ENCODE peak calls at places on chromosomes 5 and 9, in ten cellular contexts. J is mammary epithelial cell; D is Calu3; N is NCI-H446 treated with DMSO at 0.1 percent for 48 hours; K is NCI-H774; Y is iris pigment epithelial cell; F is cardiac septum; P is upper lobe of right lung; Z is activated T-cell treated with anti-CD3 and anti-CD28 coated beads, Interleukin-2, amount 50 U/mL, for 4 hours; Q is cardiac fibroblast. U is an unnamed sample.

GRCh38 chr5:172188893-172189692 is 1.1 kb upstream of the STK10 start:
- DNase-seq in J (no peak), Y (peak), Z (no peak), F (peak), N (no peak), P (no peak), Q (no peak), K (no peak), D (no peak), U (no peak)

GRCh38 chr5:128687930-128688329 is 149.9 kb upstream of the FBN2 start:
- DNase-seq in N (no peak), F (no peak), Z (no peak), K (no peak), Y (no peak), Q (no peak), P (no peak), D (no peak), J (no peak), U (no peak)

GRCh38 chr9:129374651-129375050 is 196.6 kb upstream of the IER5L start:
- DNase-seq in Z (no peak), Q (no peak), Y (no peak), F (no peak), K (no peak), N (no peak), J (no peak), P (no peak), D (no peak), U (no peak)

GRCh38 chr9:86747711-86748110 is 199.6 kb downstream of the GAS1 start:
- DNase-seq in F (no peak), Z (no peak), D (no peak), N (no peak), P (no peak), K (no peak), Q (no peak), Y (no peak), J (no peak), U (no peak)

GRCh38 chr9:447230-448025 is 232.8 kb downstream of the DOCK8 start:
- DNase-seq in K (no peak), F (no peak), N (no peak), Y (peak), Z (peak), D (peak), Q (peak), J (peak), P (no peak), U (peak)

GRCh38 chr9:74528207-74528606 is 31.1 kb downstream of the RORB start:
- DNase-seq in N (no peak), Y (no peak), Q (no peak), P (no peak), J (no peak), F (no peak), D (no peak), Z (no peak), K (no peak), U (no peak)

GRCh38 chr9:7212101-7212500 is 454.3 kb downstream of the KDM4C start:
- DNase-seq in N (no peak), K (no peak), J (peak), D (peak), P (no peak), Z (no peak), F (no peak), Q (no peak), Y (no peak), U (no peak)

GRCh38 chr9:135076876-135077430 is 10.5 kb upstream of the OLFM1 start:
- DNase-seq in F (peak), Z (no peak), P (peak), J (no peak), Y (no peak), N (no peak), K (no peak), D (no peak), Q (no peak), U (no peak)

GRCh38 chr9:19948021-19948420 is 159.2 kb upstream of the SLC24A2 start:
- DNase-seq in J (no peak), P (no peak), F (no peak), N (no peak), Z (no peak), Q (peak), Y (no peak), D (no peak), K (no peak), U (no peak)

GRCh38 chr5:137649228-137649890 is 86.5 kb downstream of the KLHL3 start:
- DNase-seq in K (no peak), Z (no peak), Y (peak), P (no peak), Q (peak), J (no peak), N (peak), F (no peak), D (no peak), U (no peak)

GRCh38 chr5:113378960-113379541 is 55.7 kb downstream of the TSSK1B start:
- DNase-seq in F (no peak), D (peak), K (peak), Q (peak), J (peak), Z (peak), Y (peak), P (no peak), N (peak), U (peak)

GRCh38 chr9:101485873-101486692 is 47.6 kb upstream of the RNF20 start:
- DNase-seq in F (no peak), N (peak), K (peak), P (peak), J (peak), Q (peak), Y (peak), D (peak), Z (no peak), U (no peak)

GRCh38 chr5:173472164-173472563 is 143.9 kb upstream of the STC2 start:
- DNase-seq in N (peak), J (peak), P (no peak), F (no peak), D (peak), Q (peak), Z (no peak), K (no peak), Y (peak), U (no peak)

GRCh38 chr9:128714586-128715435 is 9.1 kb downstream of the ZDHHC12 start:
- DNase-seq in F (no peak), Q (no peak), K (no peak), N (no peak), J (no peak), D (no peak), Z (no peak), Y (no peak), P (peak), U (no peak)

GRCh38 chr5:67038817-67039603 is 157.6 kb downstream of the CD180 start:
- DNase-seq in Q (peak), K (no peak), N (no peak), F (no peak), P (no peak), Z (no peak), Y (peak), J (peak), D (no peak), U (no peak)

GRCh38 chr5:119217183-119217582 is 138.6 kb upstream of the TNFAIP8 start:
- DNase-seq in N (no peak), K (no peak), Y (no peak), P (no peak), D (no peak), F (no peak), Q (no peak), J (no peak), Z (no peak), U (no peak)

GRCh38 chr5:100877277-100877676 is 25.8 kb downstream of the ST8SIA4 start:
- DNase-seq in K (no peak), J (no peak), Z (no peak), N (no peak), Y (no peak), Q (no peak), P (no peak), F (no peak), D (no peak), U (no peak)

GRCh38 chr5:173624276-173624675 is 7.8 kb upstream of the BOD1 start:
- DNase-seq in N (no peak), Q (no peak), Z (no peak), J (no peak), F (no peak), D (no peak), Y (no peak), K (no peak), P (no peak), U (no peak)

GRCh38 chr5:126450388-126450787 is 27.2 kb downstream of the GRAMD2B start:
- DNase-seq in Z (no peak), P (no peak), D (no peak), K (no peak), Q (peak), N (no peak), F (no peak), J (peak), Y (peak), U (no peak)

GRCh38 chr5:24621809-24622208 is 23.0 kb downstream of the CDH10 start:
- DNase-seq in Q (peak), Z (no peak), P (no peak), K (no peak), F (no peak), J (no peak), N (peak), Y (peak), D (no peak), U (no peak)

GRCh38 chr5:53265043-53265442 is 155.5 kb upstream of the MOCS2 start:
- DNase-seq in Z (no peak), K (no peak), F (no peak), N (no peak), D (no peak), Y (no peak), Q (no peak), J (peak), P (no peak), U (no peak)

GRCh38 chr9:99222416-99223280 is 566 bp downstream of the SEC61B start:
- DNase-seq in Q (peak), D (no peak), Z (no peak), N (no peak), P (no peak), K (no peak), J (peak), F (no peak), Y (peak), U (no peak)

GRCh38 chr9:69036319-69036718 is 767 bp downstream of the FXN start:
- DNase-seq in Y (peak), D (no peak), Z (peak), J (peak), K (no peak), F (no peak), P (no peak), N (no peak), Q (peak), U (peak)

GRCh38 chr9:89226076-89226475 is 47.5 kb upstream of the SHC3 start:
- DNase-seq in P (no peak), D (no peak), Q (peak), F (no peak), N (no peak), Y (peak), Z (no peak), J (no peak), K (no peak), U (no peak)

GRCh38 chr9:78692871-78693270 is 395.9 kb downstream of the PSAT1 start:
- DNase-seq in N (no peak), Y (no peak), P (no peak), J (no peak), Z (no peak), Q (no peak), D (no peak), F (no peak), K (no peak), U (no peak)

GRCh38 chr5:78361226-78361993 is 993 bp downstream of the SCAMP1 start:
- DNase-seq in N (peak), P (no peak), Y (peak), Z (no peak), Q (peak), J (peak), D (peak), F (no peak), K (peak), U (no peak)

GRCh38 chr9:120916573-120916972 is 10.0 kb downstream of the TRAF1 start:
- DNase-seq in K (no peak), P (no peak), N (peak), J (no peak), Z (peak), D (no peak), Q (peak), Y (peak), F (no peak), U (no peak)

GRCh38 chr5:35202319-35203111 is 27.8 kb downstream of the PRLR start:
- DNase-seq in K (no peak), D (peak), P (no peak), F (no peak), J (no peak), N (no peak), Z (peak), Y (peak), Q (peak), U (peak)

GRCh38 chr9:133948571-133949485 is 43.3 kb downstream of the VAV2 start:
- DNase-seq in J (no peak), F (no peak), Q (no peak), N (no peak), Y (no peak), P (no peak), D (no peak), K (no peak), Z (no peak), U (no peak)

GRCh38 chr5:55993628-55994501 is 898 bp downstream of the IL6ST start:
- DNase-seq in D (no peak), F (no peak), P (no peak), K (no peak), Z (no peak), N (no peak), Q (no peak), Y (peak), J (no peak), U (no peak)

GRCh38 chr9:4600363-4600762 is 61.7 kb upstream of the PLPP6 start:
- DNase-seq in K (no peak), Z (no peak), Y (no peak), D (no peak), P (no peak), F (no peak), J (no peak), Q (no peak), N (no peak), U (no peak)

U was measured in activated CD4-positive, alpha-beta T cell treated with anti-CD3 and anti-CD28 coated beads, Interleukin-2, amount 50 U/mL, for 1 hour.